ENCODE peak calls at places on chromosomes 3 and 15, in seven cellular contexts. R is coronary artery, Y is fibroblast of lung, L is GM12864, W is gastrocnemius medialis, Q is cardiac fibroblast, U is adipocyte. P is an unnamed sample.

GRCh38 chr3:113404637-113405036 is 36.7 kb downstream of the CFAP44 start:
- DNase-seq in Y (no peak), U (no peak), R (no peak), L (no peak), W (no peak), Q (peak), P (peak)

GRCh38 chr3:70539908-70540307 is 227.5 kb upstream of the MDFIC2 start:
- DNase-seq in L (no peak), U (no peak), Y (no peak), Q (no peak), R (no peak), W (no peak), P (no peak)

GRCh38 chr15:78950906-78951840 is 6.3 kb upstream of the CTSH start:
- DNase-seq in L (no peak), U (peak), Q (peak), Y (peak), R (no peak), W (no peak), P (peak)

GRCh38 chr15:73650387-73651126 is 17.4 kb upstream of the NPTN start:
- DNase-seq in L (no peak), Q (peak), R (no peak), U (peak), W (no peak), Y (peak), P (peak)

GRCh38 chr3:8589880-8590556 is 54.6 kb downstream of the SSUH2 start:
- DNase-seq in L (no peak), W (no peak), Q (peak), R (no peak), U (peak), Y (peak), P (no peak)

GRCh38 chr3:23612296-23612891 is 193.4 kb upstream of the UBE2E1 start:
- DNase-seq in L (no peak), U (no peak), R (no peak), W (no peak), Y (peak), Q (peak), P (peak)

GRCh38 chr3:105409364-105409763 is 42.7 kb downstream of the ALCAM start:
- DNase-seq in W (no peak), L (no peak), Y (no peak), Q (no peak), U (no peak), R (no peak), P (no peak)

GRCh38 chr3:152257246-152258074 is 11.3 kb upstream of the MBNL1 start:
- DNase-seq in Y (peak), Q (no peak), U (peak), W (no peak), L (peak), R (no peak), P (no peak)

GRCh38 chr15:48974865-48975264 is 11.1 kb upstream of the SHC4 start:
- DNase-seq in Y (no peak), W (no peak), L (no peak), R (no peak), Q (peak), U (no peak), P (peak)

GRCh38 chr15:98873441-98874218 is 134.0 kb downstream of the PGPEP1L start:
- DNase-seq in R (no peak), Y (peak), L (no peak), W (no peak), Q (peak), U (peak), P (peak)

GRCh38 chr15:75861750-75862402 is 18.6 kb downstream of the UBE2Q2 start:
- DNase-seq in W (no peak), R (no peak), U (no peak), Q (no peak), L (no peak), Y (no peak), P (no peak)

GRCh38 chr3:155995525-155996370 is 124.6 kb upstream of the KCNAB1 start:
- DNase-seq in W (no peak), U (peak), Q (peak), L (no peak), Y (peak), R (no peak), P (peak)

GRCh38 chr3:71389911-71390573 is 193.5 kb downstream of the FOXP1 start:
- DNase-seq in U (peak), W (peak), L (no peak), Y (peak), R (no peak), Q (peak), P (peak)

GRCh38 chr3:24405057-24405456 is 89.6 kb downstream of the THRB start:
- DNase-seq in Y (no peak), Q (no peak), W (no peak), L (no peak), U (no peak), R (no peak), P (no peak)

GRCh38 chr15:63157891-63158431 is 684 bp upstream of the RPS27L start:
- DNase-seq in W (peak), Q (peak), R (no peak), L (no peak), U (peak), Y (peak), P (peak)

GRCh38 chr3:99808163-99808794 is 9.4 kb upstream of the CMSS1 start:
- DNase-seq in W (peak), R (no peak), Q (peak), Y (peak), U (peak), L (peak), P (peak)

DNA sequence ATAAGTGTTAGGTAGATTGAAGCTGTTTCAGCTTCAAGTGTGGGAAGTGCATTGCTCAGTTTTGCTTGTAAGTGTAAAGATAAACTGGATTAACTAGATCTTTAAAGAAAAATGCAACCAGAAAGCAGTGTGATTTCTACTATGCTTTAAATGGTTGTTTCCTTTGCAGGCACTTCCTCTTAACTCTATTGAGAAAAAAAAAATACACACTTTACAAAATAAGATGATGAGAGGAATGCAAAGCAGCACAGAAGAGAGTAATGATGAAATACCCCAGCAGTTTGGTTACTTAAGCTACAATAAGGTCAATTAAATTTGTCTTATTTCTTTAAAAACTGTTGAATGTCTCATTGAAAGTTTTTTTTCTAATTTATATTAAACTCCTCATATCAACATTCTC is 40.8 kb downstream of the DPH6 start:
- DNase-seq in U (peak), L (no peak), Q (peak), W (no peak), R (no peak), Y (no peak), P (no peak)
- H3K4me3 ChIP-seq in U (no peak), L (no peak), Q (no peak), W (no peak), R (no peak), Y (no peak), P (no peak)

GRCh38 chr15:72197460-72198409 is at the start of gene GRAMD2A:
- DNase-seq in R (peak), Q (peak), U (peak), W (no peak), Y (peak), L (no peak), P (peak)
- H3K4me3 ChIP-seq in R (peak), Q (peak), U (peak), W (peak), Y (no peak), L (peak), P (peak)

GRCh38 chr15:41780266-41780665 is 6.0 kb downstream of the MAPKBP1 start:
- DNase-seq in Q (no peak), W (no peak), R (no peak), Y (no peak), U (peak), L (no peak), P (no peak)
- H3K4me3 ChIP-seq in Q (no peak), W (no peak), R (no peak), Y (no peak), U (peak), L (no peak), P (no peak)

GRCh38 chr3:172043766-172044165 is 4.4 kb downstream of the FNDC3B start:
- DNase-seq in Q (no peak), L (no peak), Y (no peak), W (no peak), R (no peak), U (no peak), P (no peak)
- H3K4me3 ChIP-seq in Q (peak), L (no peak), Y (no peak), W (peak), R (peak), U (peak), P (peak)

GRCh38 chr15:69586721-69587120 is 134.1 kb downstream of the RPLP1 start:
- DNase-seq in W (no peak), R (no peak), Y (no peak), U (no peak), Q (no peak), L (no peak), P (no peak)
- H3K4me3 ChIP-seq in W (no peak), R (no peak), Y (no peak), U (no peak), Q (no peak), L (no peak), P (no peak)

DNA sequence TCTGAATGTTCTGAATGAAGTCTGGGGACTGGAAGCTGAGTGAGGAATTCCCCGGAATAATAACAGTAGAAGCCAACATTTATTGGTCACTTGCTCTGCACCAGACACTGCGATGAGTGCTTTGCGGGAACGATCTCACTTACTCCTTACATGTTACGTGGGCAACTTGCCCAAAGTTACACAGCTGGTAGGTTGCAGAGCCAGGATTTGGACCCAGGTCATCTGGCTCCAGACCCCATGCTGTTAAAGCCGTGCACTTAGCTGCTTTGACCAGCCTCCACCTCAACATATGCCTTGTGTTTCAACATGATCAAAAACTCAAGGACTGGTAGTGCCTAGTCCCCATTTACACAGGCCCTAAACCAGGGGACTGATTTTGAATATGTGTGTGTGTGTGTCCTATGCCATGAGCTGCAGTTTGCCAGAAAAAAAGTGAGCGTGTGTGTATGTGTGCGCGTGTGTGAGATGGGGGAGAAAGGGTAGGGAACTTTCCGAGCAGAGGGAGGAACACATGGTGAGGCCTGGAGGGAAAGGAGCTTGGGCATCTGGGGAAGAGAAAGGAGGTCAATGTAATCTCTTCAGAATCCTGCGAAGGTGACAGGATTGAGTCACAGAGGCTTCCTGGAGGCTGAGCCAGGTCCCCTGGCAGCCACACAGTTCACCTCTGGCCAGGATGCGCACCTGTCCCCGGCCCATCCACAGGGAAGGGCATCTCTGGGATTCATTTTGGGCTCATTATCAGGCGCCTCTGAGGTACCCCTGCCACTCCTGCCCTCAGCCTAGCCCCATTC is 28.9 kb downstream of the LINGO1 start:
- DNase-seq in Q (no peak), Y (no peak), L (no peak), W (no peak), R (no peak), U (no peak), P (no peak)
- H3K4me3 ChIP-seq in Q (no peak), Y (no peak), L (no peak), W (no peak), R (no peak), U (no peak), P (no peak)

GRCh38 chr3:47432673-47433072 is 43.1 kb downstream of the SCAP start:
- DNase-seq in U (no peak), R (no peak), Q (no peak), Y (no peak), L (no peak), W (no peak), P (no peak)

GRCh38 chr3:47433796-47434195 is 41.9 kb downstream of the SCAP start:
- DNase-seq in U (no peak), R (no peak), Q (no peak), L (no peak), Y (no peak), W (no peak), P (no peak)

GRCh38 chr3:47434849-47435248 is 40.9 kb downstream of the SCAP start:
- DNase-seq in Q (no peak), L (no peak), R (no peak), Y (no peak), W (no peak), U (no peak), P (no peak)

GRCh38 chr3:47440131-47440530 is 35.6 kb downstream of the SCAP start:
- DNase-seq in Y (peak), L (no peak), Q (peak), W (no peak), U (peak), R (no peak), P (peak)

GRCh38 chr3:47436180-47436579 is 39.6 kb downstream of the SCAP start:
- DNase-seq in W (no peak), Y (no peak), U (no peak), R (no peak), Q (no peak), L (no peak), P (no peak)
- H3K4me3 ChIP-seq in W (no peak), Y (no peak), U (no peak), R (no peak), Q (no peak), L (no peak), P (no peak)

P was measured in fibroblast of pulmonary artery.